ENCODE peak calls at places on chromosomes 3 and 15, in nine cellular contexts. B is glomerular endothelial cell; O is heart right ventricle; H is OCI-LY7; T is CD4-positive, alpha-beta T cell; S is GM10248; I is AML-193; A is cardiac muscle cell; G is activated T-helper 1 cell treated with Interleukin-2 at 50 U/mL for 16 hours. C is an unnamed sample.

GRCh38 chr3:99909714-99910508 is 92.2 kb downstream of the CMSS1 start:
- DNase-seq in H (no peak), G (no peak), S (no peak), A (no peak), I (no peak), T (no peak), O (no peak), B (no peak), C (no peak)

GRCh38 chr3:76361010-76361409 is 575.7 kb upstream of the ZNF717 start:
- DNase-seq in T (no peak), O (no peak), S (no peak), H (no peak), A (peak), B (no peak), I (no peak), G (no peak), C (no peak)

GRCh38 chr15:88246666-88247446 is 9.7 kb downstream of the NTRK3 start:
- DNase-seq in O (peak), B (peak), I (peak), H (peak), T (peak), A (peak), G (peak), S (peak), C (no peak)

GRCh38 chr3:11178421-11178820 is 24.1 kb downstream of the HRH1 start:
- DNase-seq in T (no peak), B (no peak), G (no peak), O (no peak), S (no peak), H (no peak), A (no peak), I (no peak), C (no peak)

GRCh38 chr3:14508966-14509795 is 31.0 kb downstream of the GRIP2 start:
- DNase-seq in I (peak), A (peak), H (peak), O (peak), T (peak), B (no peak), S (peak), G (peak), C (no peak)

GRCh38 chr3:141913150-141913811 is 36.8 kb downstream of the ATP1B3 start:
- DNase-seq in S (peak), A (peak), O (no peak), T (peak), G (peak), B (peak), H (peak), I (peak), C (peak)

GRCh38 chr3:167100651-167101050 is 279.4 kb downstream of the ZBBX start:
- DNase-seq in H (no peak), B (no peak), I (no peak), O (no peak), G (no peak), T (no peak), S (no peak), A (no peak), C (no peak)

GRCh38 chr3:190697901-190698300 is 164.6 kb downstream of the GMNC start:
- DNase-seq in T (no peak), B (no peak), I (no peak), G (no peak), A (no peak), H (no peak), S (no peak), O (no peak), C (no peak)

GRCh38 chr15:74233864-74234597 is 2.1 kb upstream of the CCDC33 start:
- DNase-seq in A (no peak), B (no peak), G (no peak), O (no peak), T (no peak), H (no peak), S (no peak), I (no peak), C (no peak)

GRCh38 chr3:4751057-4752051 is 227.9 kb upstream of the BHLHE40 start:
- DNase-seq in H (no peak), I (peak), O (no peak), G (no peak), A (no peak), T (no peak), B (peak), S (peak), C (peak)

GRCh38 chr3:30614373-30614772 is 8.0 kb downstream of the TGFBR2 start:
- DNase-seq in I (no peak), S (no peak), O (no peak), B (no peak), H (no peak), A (no peak), G (no peak), T (no peak), C (no peak)

GRCh38 chr3:152084441-152084840 is 184.3 kb upstream of the MBNL1 start:
- DNase-seq in O (no peak), T (no peak), S (no peak), A (no peak), B (no peak), G (no peak), I (no peak), H (no peak), C (no peak)

GRCh38 chr3:78148986-78149717 is 1109.3 kb downstream of the ROBO2 start:
- DNase-seq in A (no peak), H (no peak), O (no peak), T (no peak), G (no peak), I (no peak), B (no peak), S (no peak), C (no peak)

GRCh38 chr3:75692061-75692460 is 27.9 kb downstream of the FRG2C start:
- DNase-seq in S (no peak), A (no peak), T (no peak), G (no peak), O (no peak), I (no peak), B (no peak), H (no peak), C (no peak)

GRCh38 chr15:67824900-67825879 is at the start of gene SKOR1:
- DNase-seq in A (peak), G (no peak), O (no peak), B (no peak), I (no peak), H (no peak), T (no peak), S (no peak), C (no peak)

GRCh38 chr3:115359507-115359906 is 212.4 kb upstream of the ZBTB20 start:
- DNase-seq in O (no peak), I (no peak), T (no peak), H (no peak), S (peak), A (no peak), B (no peak), G (no peak), C (no peak)

GRCh38 chr3:86234516-86235254 is 756.3 kb downstream of the VGLL3 start:
- DNase-seq in B (no peak), A (no peak), H (no peak), T (no peak), I (no peak), S (no peak), G (no peak), O (no peak), C (no peak)

GRCh38 chr3:150797155-150797554 is 34.2 kb upstream of the SIAH2 start:
- DNase-seq in T (no peak), A (no peak), O (no peak), B (no peak), I (no peak), S (no peak), G (no peak), H (no peak), C (no peak)

GRCh38 chr3:161316006-161316689 is 55.2 kb downstream of the SPTSSB start:
- DNase-seq in H (no peak), B (peak), S (no peak), O (no peak), I (no peak), T (no peak), G (no peak), A (no peak), C (no peak)

GRCh38 chr3:55012091-55012490 is 84.2 kb upstream of the LRTM1 start:
- DNase-seq in I (no peak), A (no peak), H (no peak), T (no peak), B (no peak), O (no peak), G (no peak), S (no peak), C (no peak)

GRCh38 chr15:70361891-70362290 is 264.2 kb upstream of the TLE3 start:
- DNase-seq in T (no peak), H (no peak), O (no peak), G (no peak), A (no peak), S (no peak), I (no peak), B (no peak), C (no peak)

GRCh38 chr15:39213385-39213840 is 367.5 kb upstream of the THBS1 start:
- DNase-seq in G (no peak), T (no peak), O (peak), A (peak), H (no peak), I (no peak), S (no peak), B (no peak), C (no peak)

GRCh38 chr3:62149539-62149938 is 223.8 kb downstream of the FEZF2 start:
- DNase-seq in I (no peak), G (no peak), A (no peak), H (no peak), B (no peak), S (no peak), O (no peak), T (no peak), C (no peak)

GRCh38 chr3:111246967-111247760 is 175.5 kb downstream of the NECTIN3 start:
- DNase-seq in H (no peak), G (no peak), O (no peak), B (no peak), S (no peak), I (no peak), T (no peak), A (no peak), C (no peak)

GRCh38 chr15:38252481-38253311 is at the start of gene SPRED1:
- DNase-seq in B (no peak), A (peak), G (no peak), H (peak), T (no peak), I (no peak), O (peak), S (peak), C (no peak)

GRCh38 chr15:80893777-80894176 is 95.8 kb downstream of the MESD start:
- DNase-seq in S (no peak), O (peak), B (no peak), G (no peak), I (no peak), H (no peak), A (no peak), T (no peak), C (no peak)

GRCh38 chr3:12681586-12682371 is 17.9 kb upstream of the RAF1 start:
- DNase-seq in T (no peak), S (no peak), A (no peak), B (no peak), G (no peak), I (peak), H (no peak), O (no peak), C (peak)

GRCh38 chr15:65533057-65533752 is 2.9 kb downstream of the HACD3 start:
- DNase-seq in S (no peak), O (no peak), I (no peak), B (no peak), T (no peak), A (no peak), H (no peak), G (no peak), C (no peak)

GRCh38 chr3:13188975-13189374 is 115.7 kb upstream of the IQSEC1 start:
- DNase-seq in I (no peak), S (no peak), H (no peak), B (no peak), O (no peak), T (no peak), G (no peak), A (no peak), C (no peak)

GRCh38 chr15:78321786-78322185 is 18.4 kb upstream of the CRABP1 start:
- DNase-seq in T (no peak), O (no peak), H (no peak), I (no peak), A (no peak), G (no peak), B (no peak), S (no peak), C (no peak)

GRCh38 chr3:67765575-67765974 is 111.2 kb upstream of the SUCLG2 start:
- DNase-seq in B (no peak), I (no peak), H (no peak), O (no peak), S (no peak), T (no peak), A (no peak), G (no peak), C (no peak)

GRCh38 chr3:196144383-196145105 is 62.7 kb upstream of the TFRC start:
- DNase-seq in O (no peak), A (no peak), H (no peak), S (no peak), I (no peak), B (no peak), G (no peak), T (no peak), C (no peak)

GRCh38 chr3:140922634-140923033 is 19.0 kb upstream of the SLC25A36 start:
- DNase-seq in A (no peak), G (no peak), B (no peak), O (no peak), H (peak), S (peak), T (no peak), I (peak), C (no peak)